ENCODE peak calls at places on chromosome 4, in five cellular contexts. N, V, S, Y and Q are unnamed samples.

GRCh38 chr4:82452026-82452425 is 21.6 kb downstream of the ENOPH1 start:
- DNase-seq in N (no peak), Y (no peak), S (no peak), V (no peak), Q (peak)

GRCh38 chr4:8473198-8473919 is 32.8 kb downstream of the TRMT44 start:
- DNase-seq in Y (no peak), S (no peak), N (no peak), V (peak), Q (no peak)

GRCh38 chr4:3706565-3707422 is 59.4 kb upstream of the ADRA2C start:
- DNase-seq in S (no peak), V (no peak), Y (no peak), N (no peak), Q (no peak)

GRCh38 chr4:145808021-145808650 is 128.2 kb downstream of the C4orf51 start:
- DNase-seq in N (no peak), V (peak), S (no peak), Y (peak), Q (peak)

GRCh38 chr4:137909910-137910309 is 332.2 kb downstream of the SLC7A11 start:
- DNase-seq in Y (no peak), S (peak), V (peak), N (no peak), Q (no peak)

GRCh38 chr4:101790521-101791188 is at the start of gene BANK1:
- DNase-seq in Y (peak), S (peak), V (peak), N (peak), Q (peak)

GRCh38 chr4:82798168-82799005 is at the start of gene SCD5:
- DNase-seq in S (peak), Y (peak), N (peak), V (peak), Q (peak)

GRCh38 chr4:89847571-89848325 is 10.8 kb upstream of the SNCA start:
- DNase-seq in N (no peak), Y (no peak), V (no peak), S (no peak), Q (no peak)

GRCh38 chr4:169271692-169272007 is 894 bp upstream of the SH3RF1 start:
- DNase-seq in S (no peak), V (no peak), Y (no peak), N (no peak), Q (no peak)

GRCh38 chr4:680931-681645 is 6.7 kb downstream of the MYL5 start:
- DNase-seq in N (no peak), S (peak), V (peak), Y (peak), Q (no peak)

GRCh38 chr4:181702864-181703263 is 540.3 kb upstream of the TENM3 start:
- DNase-seq in Y (no peak), V (no peak), S (no peak), N (no peak), Q (no peak)

GRCh38 chr4:11878241-11878640 is 449.5 kb upstream of the HS3ST1 start:
- DNase-seq in S (no peak), N (no peak), Y (no peak), V (no peak), Q (no peak)

DNA sequence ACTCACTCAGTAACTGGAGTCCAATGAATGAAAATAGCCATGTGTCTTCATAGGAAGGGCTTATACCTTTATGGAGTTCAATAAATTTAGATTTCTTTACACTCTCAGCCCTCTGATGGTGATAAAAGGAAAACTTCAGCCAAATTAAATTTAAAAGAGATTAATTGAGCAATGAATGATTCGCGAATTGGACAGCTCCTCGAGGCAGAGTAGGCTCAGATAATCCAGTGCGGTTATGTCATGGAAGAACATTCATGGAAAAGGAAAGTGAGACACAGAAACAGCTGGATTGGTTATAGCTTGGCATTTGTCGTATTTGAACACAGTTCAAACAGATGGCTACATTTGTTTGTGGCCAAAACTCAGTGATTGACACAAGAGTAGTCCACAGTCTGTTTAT is 54.5 kb upstream of the TACR3 start:
- DNase-seq in Y (no peak), N (no peak), V (no peak), S (no peak), Q (no peak)
- H3K4ac ChIP-seq in Y (no peak), N (no peak), V (no peak), S (no peak), Q (no peak)

GRCh38 chr4:86840858-86841257 is 8.3 kb downstream of the SLC10A6 start:
- DNase-seq in S (no peak), Y (no peak), V (no peak), N (no peak), Q (no peak)
- H2BK12ac ChIP-seq in S (no peak), Y (no peak), V (no peak), N (no peak), Q (no peak)

GRCh38 chr4:17094209-17094608 is 195.8 kb upstream of the LDB2 start:
- DNase-seq in V (no peak), N (no peak), Y (peak), S (no peak), Q (no peak)

GRCh38 chr4:17092990-17093880 is 194.8 kb upstream of the LDB2 start:
- DNase-seq in S (no peak), V (no peak), Y (no peak), N (no peak), Q (no peak)

GRCh38 chr4:17095771-17096170 is 197.3 kb upstream of the LDB2 start:
- DNase-seq in S (no peak), N (no peak), V (no peak), Y (no peak), Q (no peak)

GRCh38 chr4:17096692-17097091 is 198.2 kb upstream of the LDB2 start:
- DNase-seq in N (no peak), V (no peak), S (no peak), Y (no peak), Q (peak)

GRCh38 chr4:17094811-17095210 is 196.4 kb upstream of the LDB2 start:
- DNase-seq in N (no peak), S (no peak), Y (no peak), V (no peak), Q (no peak)
- H4K91ac ChIP-seq in N (no peak), S (no peak), Y (no peak), V (no peak), Q (no peak)

DNA sequence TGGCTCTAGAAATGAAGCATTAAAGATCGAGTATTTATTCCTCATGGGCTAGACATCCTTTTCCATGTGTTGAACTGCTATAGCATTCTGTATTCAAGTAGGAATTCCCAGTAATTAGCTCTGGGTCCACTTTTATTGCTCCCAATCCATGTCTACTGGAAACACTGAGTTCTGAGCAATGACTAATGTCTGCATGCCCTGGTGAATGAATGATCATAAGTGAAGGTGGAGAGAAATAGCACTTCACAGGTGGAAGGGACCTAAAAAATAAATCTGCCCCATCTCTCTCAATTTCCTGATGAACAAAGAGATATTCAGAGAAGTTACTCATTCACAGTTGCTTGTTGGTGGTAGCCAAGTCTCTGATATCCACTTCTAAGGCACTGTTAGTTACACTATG is 34.6 kb upstream of the CXCL8 start:
- DNase-seq in V (no peak), N (no peak), S (no peak), Y (no peak), Q (no peak)
- H3K4ac ChIP-seq in V (no peak), N (no peak), S (no peak), Y (no peak), Q (no peak)

GRCh38 chr4:153655004-153655541 is 29.0 kb upstream of the TLR2 start:
- DNase-seq in Y (peak), N (no peak), V (no peak), S (no peak), Q (no peak)

GRCh38 chr4:153647975-153648374 is 36.1 kb upstream of the TLR2 start:
- DNase-seq in Y (no peak), V (no peak), N (no peak), S (no peak), Q (no peak)

GRCh38 chr4:153649572-153649991 is 34.5 kb upstream of the TLR2 start:
- DNase-seq in V (no peak), Y (peak), N (no peak), S (no peak), Q (peak)

GRCh38 chr4:153651961-153652784 is 31.9 kb upstream of the TLR2 start:
- DNase-seq in V (no peak), N (no peak), Y (no peak), S (no peak), Q (peak)

GRCh38 chr4:153651041-153651960 is 32.8 kb upstream of the TLR2 start:
- DNase-seq in V (no peak), S (no peak), N (no peak), Y (no peak), Q (peak)
- H2BK12ac ChIP-seq in V (no peak), S (no peak), N (no peak), Y (no peak), Q (no peak)

GRCh38 chr4:140800686-140801085 is 44.5 kb upstream of the TBC1D9 start:
- DNase-seq in Y (no peak), N (no peak), V (no peak), S (no peak), Q (no peak)
- H4K91ac ChIP-seq in Y (no peak), N (no peak), V (no peak), S (no peak), Q (no peak)

GRCh38 chr4:41722171-41722570 is 26.4 kb downstream of the PHOX2B start:
- DNase-seq in N (no peak), V (no peak), S (no peak), Y (no peak), Q (no peak)

GRCh38 chr4:41714601-41715000 is 33.9 kb downstream of the PHOX2B start:
- DNase-seq in V (no peak), N (no peak), S (no peak), Y (no peak), Q (no peak)

GRCh38 chr4:41715155-41715554 is 33.4 kb downstream of the PHOX2B start:
- DNase-seq in N (no peak), V (no peak), S (no peak), Y (no peak), Q (no peak)

GRCh38 chr4:41719417-41719816 is 29.1 kb downstream of the PHOX2B start:
- DNase-seq in Y (peak), V (no peak), N (no peak), S (no peak), Q (no peak)

DNA sequence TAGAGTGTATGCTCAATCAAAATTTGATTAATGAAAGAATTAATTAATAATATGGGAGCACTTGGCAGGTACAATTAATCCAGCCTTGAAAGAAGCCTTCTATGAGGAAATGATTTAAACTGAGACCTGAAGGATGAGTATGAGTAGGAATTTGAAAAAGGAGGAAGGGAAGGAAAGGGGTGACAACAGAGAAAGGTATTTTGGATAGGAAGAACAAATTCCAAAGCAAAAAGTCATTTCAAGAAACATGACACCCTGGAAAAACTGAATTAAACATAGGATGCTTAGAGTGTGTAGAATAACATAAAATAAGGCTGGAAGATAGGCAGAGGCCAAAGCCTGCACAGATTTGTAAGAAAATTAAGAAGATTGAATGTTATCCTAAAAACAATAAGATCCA is 29.6 kb downstream of the PHOX2B start:
- DNase-seq in Y (peak), N (no peak), S (no peak), V (no peak), Q (peak)
- H3K4ac ChIP-seq in Y (no peak), N (no peak), S (no peak), V (no peak), Q (no peak)

DNA sequence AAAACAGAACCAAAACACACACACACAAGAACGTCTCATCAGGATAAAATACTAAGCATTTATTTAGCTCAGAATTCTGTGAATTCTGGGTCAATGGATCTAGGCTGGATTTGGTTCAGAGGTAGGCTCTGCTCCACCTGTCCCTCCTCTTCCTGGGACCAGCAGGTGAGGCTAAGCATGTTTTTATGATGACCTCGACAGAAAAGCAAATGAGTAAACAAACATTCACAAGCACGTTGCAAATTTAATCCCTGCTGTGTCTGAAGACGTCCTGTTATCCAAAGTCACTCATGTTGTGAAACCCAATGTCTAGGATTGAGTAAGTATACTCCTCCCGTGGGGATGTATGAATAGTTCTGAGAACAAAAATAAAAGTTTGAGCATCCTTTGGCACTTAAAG is 371.4 kb upstream of the TECRL start:
- DNase-seq in Y (no peak), S (no peak), N (no peak), V (no peak), Q (no peak)
- H2BK12ac ChIP-seq in Y (no peak), S (peak), N (no peak), V (no peak), Q (no peak)